ENCODE peak calls at places on chromosome 20, in nine cellular contexts. N is spleen, Q is prostate gland, E is upper lobe of left lung, S is HCT116, C is breast epithelium, T is endothelial cell of umbilical vein, A is sigmoid colon, J is HepG2. L is an unnamed sample.

GRCh38 chr20:50837532-50838321 is 42.9 kb downstream of the BCAS4 start:
- DNase-seq in C (peak), E (no peak), N (no peak), S (no peak), T (no peak), J (no peak), Q (peak), A (peak), L (peak)

GRCh38 chr20:48198951-48199431 is 413.7 kb upstream of the SULF2 start:
- DNase-seq in N (no peak), E (no peak), A (no peak), C (no peak), T (no peak), S (no peak), J (no peak), Q (peak), L (no peak)

GRCh38 chr20:13533946-13534345 is 104.8 kb downstream of the TASP1 start:
- DNase-seq in N (no peak), T (no peak), E (no peak), A (no peak), C (no peak), J (no peak), Q (no peak), S (no peak), L (no peak)

GRCh38 chr20:64112691-64113443 is 5.5 kb upstream of the NPBWR2 start:
- DNase-seq in T (no peak), A (peak), J (no peak), Q (no peak), S (no peak), E (peak), N (peak), C (no peak), L (no peak)

GRCh38 chr20:62772618-62772993 is 23.7 kb upstream of the MRGBP start:
- DNase-seq in Q (no peak), N (no peak), C (no peak), T (no peak), E (no peak), J (no peak), S (no peak), A (no peak), L (no peak)

GRCh38 chr20:940926-941325 is 24.8 kb upstream of the ANGPT4 start:
- DNase-seq in A (no peak), Q (no peak), E (no peak), S (no peak), J (no peak), T (no peak), N (no peak), C (no peak), L (no peak)

GRCh38 chr20:37388831-37389230 is 42.9 kb downstream of the SRC start:
- DNase-seq in A (no peak), J (no peak), T (no peak), E (peak), N (peak), Q (no peak), C (no peak), S (no peak), L (no peak)

GRCh38 chr20:39429716-39430115 is 467.6 kb downstream of the DHX35 start:
- DNase-seq in T (no peak), N (no peak), C (no peak), A (no peak), Q (no peak), E (no peak), J (peak), S (no peak), L (no peak)

GRCh38 chr20:62234346-62234745 is 4.0 kb upstream of the OSBPL2 start:
- DNase-seq in A (no peak), Q (no peak), S (no peak), T (no peak), E (peak), N (no peak), J (no peak), C (no peak), L (no peak)

GRCh38 chr20:25020345-25020744 is 27.8 kb upstream of the APMAP start:
- DNase-seq in E (peak), C (no peak), J (no peak), T (no peak), Q (no peak), N (no peak), A (peak), S (no peak), L (no peak)

GRCh38 chr20:3221398-3222226 is 12.3 kb downstream of the ITPA start:
- DNase-seq in E (no peak), C (no peak), N (no peak), T (no peak), A (no peak), Q (no peak), S (no peak), J (no peak), L (no peak)

GRCh38 chr20:6590891-6591679 is 176.4 kb upstream of the BMP2 start:
- DNase-seq in J (no peak), Q (peak), A (no peak), C (no peak), S (no peak), N (no peak), E (no peak), T (peak), L (no peak)

GRCh38 chr20:23198815-23199214 is 112.7 kb upstream of the CD93 start:
- DNase-seq in N (no peak), S (no peak), J (no peak), C (no peak), A (no peak), T (no peak), E (no peak), Q (no peak), L (no peak)

GRCh38 chr20:64083380-64084208 is 604 bp downstream of the LKAAEAR1 start:
- DNase-seq in N (peak), E (peak), A (no peak), T (peak), C (peak), J (peak), Q (peak), S (no peak), L (no peak)

GRCh38 chr20:24693466-24694156 is 224.2 kb downstream of the SYNDIG1 start:
- DNase-seq in E (peak), A (peak), Q (no peak), N (peak), J (no peak), C (peak), S (no peak), T (no peak), L (no peak)

GRCh38 chr20:12331236-12331635 is 413.5 kb downstream of the BTBD3 start:
- DNase-seq in C (no peak), Q (no peak), E (no peak), T (no peak), S (no peak), J (no peak), A (no peak), N (no peak), L (no peak)

GRCh38 chr20:17928211-17928611 is 40.4 kb downstream of the SNX5 start:
- DNase-seq in N (no peak), S (no peak), C (no peak), T (no peak), A (no peak), J (no peak), E (no peak), Q (no peak), L (no peak)

GRCh38 chr20:64233725-64234124 is 21.8 kb upstream of the PCMTD2 start:
- DNase-seq in C (no peak), J (no peak), S (no peak), E (no peak), A (no peak), Q (no peak), N (peak), T (no peak), L (no peak)

GRCh38 chr20:15379897-15380296 is 1042.5 kb upstream of the FLRT3 start:
- DNase-seq in N (no peak), A (no peak), E (no peak), J (no peak), T (no peak), Q (no peak), S (no peak), C (no peak), L (no peak)
- TF ChIP-seq POLR2AphosphoS5 in N (no peak), A (no peak), E (no peak), J (no peak), T (no peak), Q (no peak), S (no peak), C (no peak), L (no peak)

DNA sequence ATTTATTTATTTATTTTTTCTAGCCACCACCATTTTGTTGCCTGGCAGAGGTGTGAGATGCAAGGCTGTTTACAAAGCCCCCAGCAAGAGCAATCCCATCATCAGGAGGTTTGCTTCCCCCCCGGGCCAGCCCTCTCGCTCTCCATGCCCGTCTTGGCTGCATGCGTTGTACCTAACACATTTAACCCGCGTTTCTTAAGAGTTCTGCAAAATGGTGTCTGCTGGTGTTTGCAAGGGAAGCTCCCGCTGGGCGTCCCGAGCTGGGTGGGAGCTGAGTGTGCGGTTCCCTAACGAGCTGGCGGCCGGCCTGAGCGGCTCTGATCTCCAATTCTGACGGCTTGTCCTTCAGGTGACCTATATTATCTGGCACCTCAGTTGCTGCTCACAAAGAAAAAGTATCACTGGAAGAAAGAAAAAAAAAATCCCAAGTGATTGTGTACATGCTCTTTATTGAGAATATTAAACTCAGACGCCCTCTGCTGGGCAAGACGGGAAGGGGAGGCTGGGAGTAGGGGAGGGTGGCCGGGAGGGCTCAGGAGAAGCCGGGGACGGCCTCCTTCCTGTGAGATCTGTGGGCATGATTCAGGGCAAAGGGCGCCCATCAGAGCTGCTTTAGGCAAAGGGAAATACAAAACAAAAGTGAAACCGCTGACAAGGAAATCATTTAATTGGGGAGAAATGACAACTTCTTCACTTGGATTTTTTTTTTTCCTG is 154.8 kb downstream of the BCAS1 start:
- DNase-seq in S (peak), Q (peak), A (peak), C (peak), N (peak), E (peak), T (peak), J (peak), L (no peak)
- TF ChIP-seq POLR2AphosphoS5 in S (no peak), Q (peak), A (no peak), C (peak), N (peak), E (peak), T (no peak), J (no peak), L (no peak)

GRCh38 chr20:56554869-56555268 is 21.8 kb downstream of the FAM209B start:
- DNase-seq in Q (peak), A (no peak), N (no peak), C (peak), E (peak), S (peak), J (peak), T (peak), L (peak)
- TF ChIP-seq POLR2AphosphoS5 in Q (peak), A (no peak), N (no peak), C (peak), E (peak), S (peak), J (no peak), T (peak), L (no peak)

GRCh38 chr20:53611449-53611894 is 17.8 kb upstream of the ZNF217 start:
- DNase-seq in J (no peak), A (peak), N (peak), Q (no peak), E (peak), C (no peak), T (peak), S (peak), L (no peak)
- TF ChIP-seq POLR2AphosphoS5 in J (no peak), A (no peak), N (no peak), Q (no peak), E (peak), C (no peak), T (peak), S (peak), L (no peak)

GRCh38 chr20:32564921-32565734 is 20.0 kb downstream of the NOL4L start:
- DNase-seq in C (peak), T (no peak), N (peak), Q (no peak), E (peak), A (no peak), J (no peak), S (no peak), L (no peak)
- TF ChIP-seq POLR2AphosphoS5 in C (no peak), T (no peak), N (peak), Q (no peak), E (no peak), A (no peak), J (no peak), S (no peak), L (no peak)

DNA sequence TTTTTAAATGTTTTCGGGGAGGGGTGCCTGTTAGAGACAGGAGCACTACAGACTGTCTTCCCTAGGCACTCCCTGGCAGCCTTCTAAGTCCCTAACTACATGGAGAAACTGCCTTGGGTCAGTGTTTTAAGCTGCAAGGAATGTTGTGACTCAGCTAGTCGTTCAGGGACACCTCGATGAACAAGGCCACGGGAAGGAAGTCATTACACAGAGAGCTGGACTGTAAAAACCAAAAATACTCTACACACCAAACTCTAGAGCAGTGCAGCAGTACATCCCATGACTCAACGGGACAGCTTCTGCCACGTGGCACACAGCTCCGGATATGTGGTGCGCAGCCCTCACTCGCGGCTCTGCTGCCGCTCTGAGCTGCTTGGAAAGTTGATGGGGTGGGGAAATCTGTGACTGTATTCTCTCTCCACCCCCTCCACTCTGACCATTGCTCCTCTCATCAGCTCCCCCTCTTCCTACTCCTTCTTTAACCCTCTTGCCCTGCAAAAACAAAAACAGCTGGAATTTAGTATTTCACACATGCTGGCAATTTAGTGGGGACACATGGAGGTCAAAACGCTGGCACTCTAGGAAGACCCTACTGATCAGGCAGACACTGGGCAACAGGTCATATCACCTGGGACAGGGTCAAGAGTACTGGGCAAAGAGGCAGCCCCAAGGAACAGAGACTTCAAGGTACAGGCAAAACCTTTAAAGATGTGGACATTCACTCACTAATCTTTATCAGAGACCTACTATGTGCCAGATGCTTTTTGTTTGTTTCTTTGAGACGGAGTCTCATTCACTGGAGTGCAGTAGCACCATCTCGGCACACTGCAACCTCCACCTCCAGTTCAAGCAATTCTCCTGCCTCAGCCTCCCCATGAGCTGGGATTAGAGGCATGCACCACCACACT is 10.9 kb upstream of the LPIN3 start:
- DNase-seq in S (peak), E (peak), Q (peak), C (peak), N (peak), A (peak), T (peak), J (peak), L (no peak)
- TF ChIP-seq POLR2AphosphoS5 in S (no peak), E (peak), Q (peak), C (peak), N (peak), A (peak), T (peak), J (no peak), L (no peak)

GRCh38 chr20:49419785-49420184 is 62.7 kb downstream of the KCNB1 start:
- DNase-seq in J (no peak), A (no peak), N (no peak), S (no peak), T (no peak), E (no peak), Q (no peak), C (no peak), L (no peak)

GRCh38 chr20:49420811-49421295 is 61.6 kb downstream of the KCNB1 start:
- DNase-seq in E (no peak), T (no peak), C (no peak), N (no peak), S (no peak), Q (no peak), J (no peak), A (peak), L (no peak)

GRCh38 chr20:49420292-49420691 is 62.2 kb downstream of the KCNB1 start:
- DNase-seq in J (no peak), Q (peak), A (peak), E (no peak), N (no peak), T (no peak), S (no peak), C (peak), L (no peak)

GRCh38 chr20:49418156-49418555 is 64.3 kb downstream of the KCNB1 start:
- DNase-seq in N (no peak), Q (no peak), A (no peak), J (no peak), S (no peak), E (no peak), T (no peak), C (no peak), L (no peak)

DNA sequence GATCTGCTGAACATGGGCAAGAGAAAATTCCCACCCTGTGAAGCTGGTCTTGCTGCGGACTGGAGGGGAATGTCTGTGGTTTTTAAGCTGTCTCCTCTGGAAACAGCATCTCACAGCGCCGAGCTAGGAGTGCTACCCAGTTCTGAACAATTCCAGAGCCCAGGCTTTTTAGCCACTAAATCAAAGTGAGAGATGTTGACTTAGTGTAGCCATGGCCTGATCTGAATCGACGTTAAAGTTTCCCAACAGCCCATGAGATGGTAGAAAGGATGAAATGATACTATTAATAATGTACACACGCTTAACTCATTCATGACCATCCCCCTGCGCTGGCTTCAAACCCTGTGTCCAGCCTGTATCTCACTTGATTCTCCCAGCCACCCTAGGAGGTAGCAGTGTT is 63.6 kb downstream of the KCNB1 start:
- DNase-seq in N (no peak), E (no peak), Q (no peak), S (no peak), T (no peak), C (no peak), A (no peak), J (no peak), L (no peak)
- TF ChIP-seq POLR2AphosphoS5 in N (no peak), E (no peak), Q (no peak), S (no peak), T (no peak), C (no peak), A (peak), J (no peak), L (no peak)

GRCh38 chr20:8190043-8190880 is 58.2 kb downstream of the PLCB1 start:
- DNase-seq in E (no peak), S (no peak), Q (no peak), N (no peak), T (no peak), A (no peak), J (peak), C (no peak), L (no peak)
- TF ChIP-seq POLR2AphosphoS5 in E (no peak), S (no peak), Q (no peak), N (no peak), T (no peak), A (no peak), J (no peak), C (no peak), L (no peak)

DNA sequence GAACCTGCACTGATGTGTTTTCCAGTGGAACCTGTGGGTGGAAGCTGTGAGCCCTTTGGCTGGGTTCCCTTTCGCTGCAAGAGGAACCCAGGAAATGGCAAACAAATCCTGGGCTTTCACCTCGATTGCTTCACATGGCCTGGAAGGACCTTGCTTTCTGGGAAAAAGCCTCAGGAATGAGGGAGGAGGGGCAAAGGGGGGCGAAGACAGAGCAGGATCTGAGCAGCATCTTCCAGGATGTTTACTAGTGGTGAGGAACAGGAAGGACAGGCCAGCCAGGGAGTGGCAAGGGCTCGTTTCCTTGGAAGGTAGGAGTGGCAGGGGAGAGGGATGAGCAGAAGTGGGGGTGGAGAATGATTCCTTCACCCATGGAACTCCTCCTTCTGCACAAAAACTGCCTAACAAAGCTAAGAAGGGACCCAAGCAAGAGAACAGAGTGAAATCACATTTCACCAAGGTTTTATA is 5.9 kb downstream of the SLC2A10 start:
- DNase-seq in J (no peak), S (no peak), A (peak), T (no peak), E (no peak), C (peak), Q (peak), N (no peak), L (no peak)
- TF ChIP-seq POLR2AphosphoS5 in J (no peak), S (no peak), A (peak), T (no peak), E (peak), C (peak), Q (peak), N (no peak), L (no peak)

DNA sequence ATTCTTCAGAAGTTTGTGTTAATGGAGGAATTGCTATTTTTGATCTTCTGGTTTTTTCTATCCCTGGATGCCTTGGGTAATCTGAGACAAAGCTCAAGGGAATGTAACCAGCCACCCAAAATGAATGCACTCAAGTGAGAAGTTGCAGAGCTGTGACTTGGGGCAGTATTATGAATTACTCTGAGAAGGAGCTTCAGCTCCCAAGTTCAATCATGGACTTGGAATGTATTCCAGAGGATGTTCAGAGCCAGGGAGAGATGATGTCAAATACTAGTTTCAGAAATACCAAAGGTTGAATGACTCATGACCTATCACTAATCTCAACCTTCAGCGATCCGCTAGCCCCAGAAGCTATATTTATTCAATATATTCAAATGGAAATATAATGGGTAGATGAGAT is 375.2 kb upstream of the PLCB4 start:
- DNase-seq in C (no peak), Q (no peak), J (no peak), T (no peak), S (no peak), N (no peak), A (no peak), E (no peak), L (no peak)
- TF ChIP-seq POLR2AphosphoS5 in C (no peak), Q (no peak), J (no peak), T (no peak), S (no peak), N (no peak), A (no peak), E (no peak), L (no peak)